ENCODE peak calls at places on chromosomes 4 and X, in four cellular contexts. N is bronchial epithelial cell, T is body of pancreas, Q is left lung. Z is an unnamed sample.
A peak's percentile ranks its signal among the peaks of the same experiment; 100 is the strongest.

GRCh38 chr4:123390846-123391456 is 5.6 kb upstream of the SPRY1 start:
- DNase-seq in T (no peak), Q (no peak), N (peak; percentile 44), Z (peak; percentile 41)

GRCh38 chr4:102633100-102633499 is 127.7 kb downstream of the MANBA start:
- DNase-seq in N (no peak), Q (no peak), T (no peak), Z (no peak)

GRCh38 chr4:7285244-7286122 is 93.1 kb downstream of the SORCS2 start:
- DNase-seq in N (no peak), T (no peak), Q (no peak), Z (no peak)

GRCh38 chr4:102252171-102252570 is 93.1 kb downstream of the SLC39A8 start:
- DNase-seq in T (no peak), Q (no peak), N (no peak), Z (no peak)

GRCh38 chrX:121641560-121641959 is 594.1 kb downstream of the GLUD2 start:
- DNase-seq in Q (no peak), N (peak; percentile 85), T (no peak), Z (peak; percentile 75)

GRCh38 chr4:1370321-1371124 is 23.5 kb downstream of the UVSSA start:
- DNase-seq in T (peak; percentile 16), N (no peak), Q (peak; percentile 71), Z (no peak)

GRCh38 chr4:47668810-47669408 is 169.0 kb downstream of the CORIN start:
- DNase-seq in Q (no peak), N (peak; percentile 62), T (peak; percentile 18), Z (peak; percentile 64)

GRCh38 chr4:29861307-29861706 is 858.9 kb upstream of the PCDH7 start:
- DNase-seq in T (no peak), Q (no peak), N (no peak), Z (no peak)

GRCh38 chr4:42048394-42048793 is 58.1 kb downstream of the SLC30A9 start:
- DNase-seq in Q (no peak), T (no peak), N (peak; percentile 76), Z (peak; percentile 63)

GRCh38 chr4:70365479-70365878 is 4.9 kb downstream of the SMR3A start:
- DNase-seq in T (no peak), Q (no peak), N (peak; percentile 96), Z (peak; percentile 98)

GRCh38 chrX:17414839-17415238 is 39.8 kb downstream of the NHS start:
- DNase-seq in Q (no peak), N (no peak), T (peak; percentile 29), Z (no peak)

GRCh38 chr4:37392540-37393255 is 148.2 kb downstream of the NWD2 start:
- DNase-seq in Q (peak; percentile 21), N (peak; percentile 17), T (peak; percentile 28), Z (peak; percentile 32)

GRCh38 chr4:76745264-76745663 is 152.7 kb downstream of the SOWAHB start:
- DNase-seq in T (no peak), N (peak; percentile 65), Q (no peak), Z (peak; percentile 53)

GRCh38 chr4:184103755-184104367 is 113.8 kb downstream of the ENPP6 start:
- DNase-seq in T (no peak), Q (no peak), N (no peak), Z (no peak)

GRCh38 chr4:33649015-33649414 is 2595.3 kb downstream of the ARAP2 start:
- DNase-seq in Q (no peak), T (no peak), N (peak; percentile 10), Z (peak; percentile 60)

GRCh38 chrX:49101629-49101984 is 21.9 kb upstream of the WDR45 start:
- DNase-seq in N (no peak), T (no peak), Q (no peak), Z (no peak)

GRCh38 chrX:40908026-40908425 is 172.7 kb upstream of the MED14 start:
- DNase-seq in T (no peak), N (no peak), Q (no peak), Z (peak; percentile 16)

GRCh38 chr4:151434183-151434860 is 25.3 kb downstream of the FHIP1A start:
- DNase-seq in N (peak; percentile 80), T (no peak), Q (no peak), Z (peak; percentile 71)

GRCh38 chr4:92198711-92199110 is 105.1 kb upstream of the GRID2 start:
- DNase-seq in Q (no peak), T (no peak), N (peak; percentile 42), Z (peak; percentile 34)

GRCh38 chrX:155086202-155086840 is 15.0 kb downstream of the BRCC3 start:
- DNase-seq in N (no peak), Q (no peak), T (peak; percentile 56), Z (peak; percentile 21)

GRCh38 chr4:36208884-36209473 is 35.3 kb downstream of the ARAP2 start:
- DNase-seq in N (no peak), Q (no peak), T (no peak), Z (no peak)

GRCh38 chr4:158193171-158193749 is 17.0 kb upstream of the TMEM144 start:
- DNase-seq in Q (no peak), N (peak; percentile 52), T (no peak), Z (peak; percentile 42)

GRCh38 chr4:10083861-10084641 is 32.5 kb downstream of the WDR1 start:
- DNase-seq in Q (peak; percentile 64), T (no peak), N (no peak), Z (no peak)

GRCh38 chr4:150573534-150573933 is 8.4 kb upstream of the MAB21L2 start:
- DNase-seq in Q (no peak), N (peak; percentile 42), T (no peak), Z (peak; percentile 8)

GRCh38 chrX:1305411-1305810 is 31.2 kb upstream of the IL3RA start:
- DNase-seq in N (no peak), Q (peak; percentile 47), T (no peak), Z (no peak)

GRCh38 chrX:132758778-132759177 is 199.7 kb downstream of the HS6ST2 start:
- DNase-seq in T (no peak), N (no peak), Q (no peak), Z (peak; percentile 4)

DNA sequence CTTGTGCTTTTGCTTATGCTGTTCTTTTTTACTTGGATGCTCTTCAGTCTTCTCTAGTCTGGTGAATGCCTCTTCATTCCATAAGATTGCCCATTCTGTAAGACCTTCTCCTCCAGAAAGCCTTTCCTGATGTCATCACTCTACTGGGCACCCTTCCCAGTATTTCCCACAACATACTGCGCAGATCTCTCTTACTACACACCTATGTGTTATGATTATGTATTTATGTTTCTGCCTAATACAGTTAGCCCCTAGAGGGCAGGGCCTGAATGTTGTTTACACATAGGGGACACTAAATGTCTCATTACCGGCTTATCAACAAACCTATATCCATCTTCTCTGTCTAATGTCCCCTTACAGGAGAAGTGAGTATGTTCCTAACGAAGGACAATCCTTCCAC is 21.1 kb downstream of the AIFM1 start:
- DNase-seq in T (no peak), N (peak; percentile 47), Q (no peak), Z (peak; percentile 45)
- TF ChIP-seq CTCF in T (no peak), N (no peak), Q (no peak), Z (no peak)

GRCh38 chrX:14015941-14016340 is 13.8 kb downstream of the GEMIN8 start:
- DNase-seq in Q (no peak), T (no peak), N (no peak), Z (no peak)
- H3K4me3 ChIP-seq in Q (no peak overlapping the region), T (no peak overlapping the region), N (no peak overlapping the region), Z (no peak overlapping the region)

GRCh38 chr4:128385683-128386304 is 98.2 kb upstream of the PGRMC2 start:
- DNase-seq in N (peak; percentile 91), Q (no peak), T (no peak), Z (peak; percentile 94)
- TF ChIP-seq CTCF in N (peak; percentile 31), Q (no peak), T (no peak), Z (peak; percentile 32)

GRCh38 chr4:140102406-140102805 is 51.6 kb downstream of the MAML3 start:
- DNase-seq in Q (no peak), N (peak; percentile 54), T (no peak), Z (peak; percentile 74)

GRCh38 chr4:140097572-140097971 is 56.4 kb downstream of the MAML3 start:
- DNase-seq in Q (no peak), T (no peak), N (peak; percentile 53), Z (peak; percentile 72)

GRCh38 chr4:140100771-140101170 is 53.2 kb downstream of the MAML3 start:
- DNase-seq in T (no peak), N (no peak), Q (no peak), Z (no peak)

GRCh38 chr4:140098481-140099132 is 55.4 kb downstream of the MAML3 start:
- DNase-seq in N (peak; percentile 52), T (no peak), Q (no peak), Z (peak; percentile 33)

DNA sequence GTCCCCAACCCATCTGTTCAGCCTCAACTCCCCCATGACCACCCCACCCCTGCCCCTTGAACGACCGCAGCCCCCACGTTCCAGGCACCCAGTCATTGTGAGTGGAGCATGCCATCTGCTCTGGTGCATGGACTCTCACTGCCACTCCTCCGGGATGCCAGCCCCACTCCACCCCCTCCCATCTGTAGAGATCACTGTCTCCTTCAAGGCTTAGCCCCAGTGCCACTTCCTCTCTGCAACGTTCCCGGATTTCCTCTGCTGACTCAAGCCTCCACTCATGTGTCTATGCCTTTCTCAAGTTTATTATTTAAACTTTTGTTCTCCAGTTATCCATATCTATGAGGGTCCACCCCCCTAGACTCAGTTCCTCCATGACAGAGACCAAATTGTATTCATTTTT is 54.0 kb downstream of the MAML3 start:
- DNase-seq in N (no peak), T (no peak), Q (peak; percentile 80), Z (no peak)
- H3K4me3 ChIP-seq in N (no peak overlapping the region), T (no peak overlapping the region), Q (no peak overlapping the region), Z (no peak overlapping the region)

GRCh38 chr4:17124767-17125166 is 226.3 kb upstream of the LDB2 start:
- DNase-seq in N (no peak), Q (no peak), T (no peak), Z (no peak)
- TF ChIP-seq CTCF in N (no peak), Q (no peak), T (no peak), Z (no peak)

GRCh38 chr4:39044364-39044946 is 12.2 kb upstream of the TMEM156 start:
- DNase-seq in Q (peak; percentile 97), T (peak; percentile 90), N (peak; percentile 89), Z (peak; percentile 94)

GRCh38 chr4:39043697-39044363 is 11.6 kb upstream of the TMEM156 start:
- DNase-seq in N (peak; percentile 52), T (no peak), Q (no peak), Z (peak; percentile 45)

GRCh38 chr4:39044947-39045734 is 12.9 kb upstream of the TMEM156 start:
- DNase-seq in T (peak; percentile 32), Q (no peak), N (no peak), Z (no peak)

GRCh38 chr4:39042365-39042764 is 10.2 kb upstream of the TMEM156 start:
- DNase-seq in Q (no peak), T (no peak), N (no peak), Z (no peak)

GRCh38 chr4:39043058-39043696 is 11.0 kb upstream of the TMEM156 start:
- DNase-seq in N (peak; percentile 71), T (peak; percentile 22), Q (no peak), Z (peak; percentile 53)
- H3K4me3 ChIP-seq in N (no peak overlapping the region), T (no peak overlapping the region), Q (no peak overlapping the region), Z (no peak overlapping the region)

GRCh38 chr4:53653484-53654053 is 62.3 kb upstream of the LNX1 start:
- DNase-seq in T (peak; percentile 71), N (no peak), Q (peak; percentile 69), Z (peak; percentile 12)

GRCh38 chr4:53654300-53654758 is 63.0 kb upstream of the LNX1 start:
- DNase-seq in T (peak; percentile 34), Q (no peak), N (peak; percentile 53), Z (peak; percentile 57)

GRCh38 chr4:53658029-53658428 is 66.7 kb upstream of the LNX1 start:
- DNase-seq in Q (no peak), T (no peak), N (no peak), Z (no peak)

GRCh38 chr4:53659112-53659511 is 67.8 kb upstream of the LNX1 start:
- DNase-seq in N (no peak), Q (no peak), T (no peak), Z (no peak)

GRCh38 chr4:53656421-53656981 is 65.2 kb upstream of the LNX1 start:
- DNase-seq in N (no peak), T (no peak), Q (no peak), Z (no peak)
- TF ChIP-seq CTCF in N (peak; percentile 5), T (no peak), Q (no peak), Z (peak; percentile 39)

GRCh38 chrX:45803383-45803921 is 602.8 kb upstream of the DIPK2B start:
- DNase-seq in Q (no peak), T (no peak), N (peak; percentile 92), Z (peak; percentile 90)
- H3K4me3 ChIP-seq in Q (no peak overlapping the region), T (no peak overlapping the region), N (no peak overlapping the region), Z (no peak overlapping the region)